ENCODE peak calls at places on chromosome 4, in four cellular contexts. X, Q, S and M are unnamed samples.

GRCh38 chr4:23135792-23136645 is 443.3 kb downstream of the GBA3 start:
- DNase-seq in X (peak; percentile 30), Q (no peak), S (peak; percentile 46), M (peak; percentile 3)

GRCh38 chr4:8265171-8265929 is 4.2 kb upstream of the HTRA3 start:
- DNase-seq in X (no peak), Q (peak; percentile 5), S (no peak), M (no peak)

GRCh38 chr4:91092398-91092955 is 965.3 kb downstream of the CCSER1 start:
- DNase-seq in X (peak; percentile 23), Q (no peak), S (no peak), M (no peak)

GRCh38 chr4:122827258-122827887 is 742 bp downstream of the FGF2 start:
- DNase-seq in X (peak; percentile 25), Q (peak; percentile 60), S (peak; percentile 20), M (no peak)

GRCh38 chr4:81314196-81314896 is 99.3 kb upstream of the PRKG2 start:
- DNase-seq in X (peak; percentile 63), Q (peak; percentile 17), S (peak; percentile 55), M (no peak)

GRCh38 chr4:73252001-73252400 is 6.6 kb downstream of the ANKRD17 start:
- DNase-seq in X (no peak), Q (no peak), S (no peak), M (no peak)

GRCh38 chr4:124030038-124030638 is 633.5 kb downstream of the SPRY1 start:
- DNase-seq in X (no peak), Q (no peak), S (no peak), M (no peak)

GRCh38 chr4:181911420-181911819 is 331.8 kb upstream of the TENM3 start:
- DNase-seq in X (no peak), Q (no peak), S (peak; percentile 64), M (no peak)

GRCh38 chr4:99202536-99202935 is 16.5 kb downstream of the ADH6 start:
- DNase-seq in X (no peak), Q (no peak), S (peak; percentile 14), M (no peak)

GRCh38 chr4:126661194-126661593 is 971.6 kb upstream of the INTU start:
- DNase-seq in X (no peak), Q (no peak), S (peak; percentile 16), M (no peak)

GRCh38 chr4:71583971-71584370 is 199.9 kb downstream of the GC start:
- DNase-seq in X (no peak), Q (no peak), S (no peak), M (no peak)

GRCh38 chr4:5212255-5213032 is 161.2 kb downstream of the STK32B start:
- DNase-seq in X (no peak), Q (no peak), S (no peak), M (no peak)

GRCh38 chr4:169756971-169757574 is 671 bp downstream of the HPF1 start:
- DNase-seq in X (no peak), Q (no peak), S (no peak), M (no peak)

GRCh38 chr4:142909908-142910307 is 63.8 kb upstream of the INPP4B start:
- DNase-seq in X (no peak), Q (no peak), S (no peak), M (no peak)

GRCh38 chr4:56655627-56656345 is 25.3 kb downstream of the HOPX start:
- DNase-seq in X (no peak), Q (peak; percentile 17), S (no peak), M (no peak)

GRCh38 chr4:183409956-183410355 is 34.5 kb upstream of the CDKN2AIP start:
- DNase-seq in X (peak; percentile 68), Q (no peak), S (no peak), M (no peak)

GRCh38 chr4:3330682-3331081 is 37.9 kb downstream of the RGS12 start:
- DNase-seq in X (no peak), Q (no peak), S (no peak), M (no peak)

GRCh38 chr4:146545102-146545501 is 23.4 kb upstream of the SLC10A7 start:
- DNase-seq in X (peak; percentile 17), Q (no peak), S (peak; percentile 49), M (no peak)

GRCh38 chr4:171203425-171203824 is 609.8 kb upstream of the GALNTL6 start:
- DNase-seq in X (no peak), Q (no peak), S (peak; percentile 24), M (no peak)

GRCh38 chr4:20456416-20456815 is 204.7 kb downstream of the SLIT2 start:
- DNase-seq in X (no peak), Q (no peak), S (no peak), M (no peak)

GRCh38 chr4:40648141-40648540 is 18.5 kb upstream of the RBM47 start:
- DNase-seq in X (no peak), Q (no peak), S (no peak), M (no peak)

GRCh38 chr4:878796-879729 is 53.1 kb downstream of the GAK start:
- DNase-seq in X (no peak), Q (no peak), S (no peak), M (no peak)

GRCh38 chr4:89177807-89178206 is 66.5 kb downstream of the TIGD2 start:
- DNase-seq in X (no peak), Q (no peak), S (no peak), M (no peak)

DNA sequence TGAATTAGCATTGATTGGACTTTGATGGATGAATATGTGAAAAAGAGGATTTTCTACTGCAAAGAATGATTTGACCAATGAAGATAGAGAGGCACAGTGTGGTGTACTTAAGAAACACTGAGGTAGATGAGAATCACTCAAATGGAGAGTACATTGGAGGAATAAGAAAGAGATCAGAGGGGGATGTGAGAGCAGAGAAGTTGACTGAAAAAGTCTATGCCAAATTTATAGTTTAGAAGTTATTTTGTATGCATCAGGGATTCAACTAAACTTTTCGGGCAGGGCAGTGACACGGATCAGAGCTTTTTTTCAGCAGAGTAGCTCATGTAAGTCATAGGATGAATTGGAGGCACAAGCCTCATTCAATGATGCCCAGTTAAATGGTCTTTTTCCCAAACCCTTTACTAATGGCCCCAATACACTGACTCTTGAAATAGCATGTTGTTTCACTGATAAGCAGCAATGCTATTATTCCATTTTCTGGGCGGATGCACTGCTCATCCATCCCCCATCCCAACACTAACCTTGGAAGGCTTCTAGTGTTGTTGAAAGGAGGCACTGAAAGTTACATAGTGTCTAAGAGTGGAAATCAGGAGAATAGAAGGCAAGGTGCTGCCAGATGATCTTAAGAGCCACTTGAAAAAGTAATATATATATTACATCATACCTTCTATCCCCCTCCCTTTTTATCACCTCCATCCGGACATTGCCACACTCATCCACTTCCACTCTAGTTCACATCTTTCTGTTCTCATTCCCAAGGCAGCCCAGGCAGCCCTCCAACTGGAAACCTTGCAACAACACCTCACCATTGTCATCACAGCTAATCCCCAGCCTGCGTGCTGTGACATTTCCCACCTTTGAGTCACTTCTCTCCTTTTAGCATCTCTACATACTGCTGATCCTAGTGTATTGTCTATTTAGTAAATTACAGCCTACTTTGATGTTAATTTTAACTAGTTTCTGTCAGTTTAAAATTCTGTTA is 46.1 kb downstream of the ARHGAP24 start:
- DNase-seq in X (no peak), Q (peak; percentile 40), S (no peak), M (no peak)
- TF ChIP-seq CTCF in X (no peak), Q (no peak), S (no peak), M (no peak)

GRCh38 chr4:107734120-107734519 is 14.1 kb upstream of the PAPSS1 start:
- DNase-seq in X (peak; percentile 11), Q (no peak), S (no peak), M (no peak)

GRCh38 chr4:107736037-107736436 is 16.0 kb upstream of the PAPSS1 start:
- DNase-seq in X (no peak), Q (no peak), S (no peak), M (no peak)

GRCh38 chr4:107740381-107740780 is 20.3 kb upstream of the PAPSS1 start:
- DNase-seq in X (no peak), Q (no peak), S (no peak), M (no peak)

GRCh38 chr4:107737470-107737869 is 17.4 kb upstream of the PAPSS1 start:
- DNase-seq in X (no peak), Q (no peak), S (no peak), M (no peak)

DNA sequence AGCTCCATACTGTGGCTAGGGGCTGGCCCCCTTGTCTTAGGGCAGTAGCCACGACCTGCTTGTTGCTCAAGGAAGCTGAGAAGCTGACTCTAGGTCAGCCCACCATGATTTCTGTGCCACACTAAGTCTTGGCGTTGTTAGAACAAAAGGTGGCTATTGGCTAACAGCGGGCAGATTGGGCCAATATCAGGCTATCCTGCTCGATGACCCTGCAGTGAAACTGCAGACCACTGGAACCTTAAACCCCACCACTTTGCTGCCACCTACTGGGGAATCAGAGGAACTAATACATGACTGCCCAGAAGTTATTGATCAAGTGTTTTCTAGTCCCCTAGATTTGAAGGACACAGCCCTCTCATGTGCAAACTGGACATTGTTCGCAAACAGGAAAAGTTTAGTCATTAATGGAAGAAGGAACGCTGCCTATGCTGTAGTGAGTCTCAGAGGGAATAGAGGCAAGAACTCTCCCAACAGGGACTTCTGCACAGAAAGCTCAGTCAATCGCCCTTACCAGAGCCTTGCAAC is 17.0 kb upstream of the PAPSS1 start:
- DNase-seq in X (peak; percentile 59), Q (no peak), S (no peak), M (no peak)
- TF ChIP-seq CTCF in X (peak; percentile 56), Q (peak; percentile 78), S (peak; percentile 88), M (peak; percentile 85)

DNA sequence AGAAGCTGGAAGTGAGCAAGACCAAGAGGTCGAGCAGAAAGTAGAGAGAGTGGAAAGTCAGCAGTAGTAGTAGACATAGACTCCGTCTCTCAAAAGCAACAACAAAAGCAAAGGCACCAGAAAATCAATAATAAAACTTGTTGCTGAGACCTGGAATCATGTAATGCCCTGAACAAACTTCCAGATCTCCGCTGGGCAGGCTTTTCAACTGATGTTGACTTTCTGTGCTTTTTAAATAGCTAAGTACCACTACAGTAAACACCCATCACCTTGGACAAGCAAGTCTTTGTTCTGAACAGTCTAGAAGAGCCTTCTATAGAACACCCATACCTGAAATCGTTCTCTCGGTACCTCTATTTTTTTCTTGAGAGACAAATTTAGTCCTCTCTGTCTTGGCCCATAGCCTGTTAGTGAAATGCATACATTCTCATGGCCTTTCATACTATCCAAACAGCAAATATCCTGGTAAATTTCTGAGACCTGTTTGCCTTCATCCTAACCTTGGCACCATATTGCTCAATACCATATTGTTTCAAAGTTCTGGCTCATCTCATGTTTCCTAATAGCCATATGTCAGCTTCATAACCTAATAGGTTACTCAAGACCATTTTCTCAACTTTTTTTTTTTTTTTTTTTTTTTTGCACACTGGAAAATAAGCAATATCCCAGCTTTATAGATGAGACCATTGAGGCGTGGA is 200.6 kb upstream of the RBPJ start:
- DNase-seq in X (no peak), Q (no peak), S (no peak), M (no peak)
- TF ChIP-seq CTCF in X (no peak), Q (no peak), S (no peak), M (no peak)

GRCh38 chr4:17128268-17128667 is 229.8 kb upstream of the LDB2 start:
- DNase-seq in X (no peak), Q (no peak), S (no peak), M (no peak)

GRCh38 chr4:17126306-17126978 is 228.0 kb upstream of the LDB2 start:
- DNase-seq in X (no peak), Q (no peak), S (no peak), M (no peak)

GRCh38 chr4:17120761-17121160 is 222.3 kb upstream of the LDB2 start:
- DNase-seq in X (no peak), Q (no peak), S (no peak), M (no peak)

GRCh38 chr4:17124767-17125166 is 226.3 kb upstream of the LDB2 start:
- DNase-seq in X (no peak), Q (no peak), S (no peak), M (no peak)
- TF ChIP-seq CTCF in X (no peak), Q (no peak), S (peak; percentile 31), M (peak; percentile 31)